ENCODE peak calls at places on chromosome 22, in seven cellular contexts. Y is activated CD4-positive, alpha-beta T cell treated with anti-CD3 and anti-CD28 coated beads for 24 hours; I is germinal center; D is activated naive CD8-positive, alpha-beta T cell treated with anti-CD3 and anti-CD28 coated beads, Interleukin-2, amount 50 U/mL, for 24 hours; Z is NCI-H2107; T is HS-5; A is endodermal cell. X is an unnamed sample.

GRCh38 chr22:49365910-49366309 is 461.8 kb downstream of the BRD1 start:
- DNase-seq in A (no peak), D (no peak), I (no peak), T (no peak), Z (no peak), Y (no peak), X (no peak)

GRCh38 chr22:19732403-19733113 is 9.2 kb downstream of the GP1BB start:
- DNase-seq in Z (no peak), T (no peak), I (no peak), A (no peak), Y (no peak), D (no peak), X (no peak)

GRCh38 chr22:32127904-32128303 is 31.2 kb downstream of the C22orf42 start:
- DNase-seq in A (peak), T (no peak), Z (no peak), I (no peak), D (no peak), Y (no peak), X (no peak)

GRCh38 chr22:29266564-29267461 is 968 bp downstream of the RHBDD3 start:
- DNase-seq in D (peak), A (peak), Z (no peak), T (no peak), Y (no peak), I (no peak), X (no peak)

GRCh38 chr22:48795664-48796063 is 1032.0 kb downstream of the BRD1 start:
- DNase-seq in Y (no peak), A (peak), T (no peak), Z (no peak), I (no peak), D (no peak), X (no peak)

GRCh38 chr22:24437820-24438328 is 10.5 kb downstream of the ADORA2A start:
- DNase-seq in T (no peak), I (peak), D (no peak), A (peak), Y (no peak), Z (no peak), X (no peak)

GRCh38 chr22:26286091-26286780 is 117.0 kb downstream of the SEZ6L start:
- DNase-seq in Z (no peak), A (no peak), I (no peak), Y (no peak), T (no peak), D (no peak), X (no peak)

GRCh38 chr22:27194096-27194748 is 536.8 kb downstream of the MIAT start:
- DNase-seq in I (no peak), A (no peak), T (no peak), Z (no peak), D (no peak), Y (no peak), X (no peak)

GRCh38 chr22:50250555-50251471 is at the start of gene HDAC10:
- DNase-seq in D (peak), T (no peak), I (peak), Z (peak), Y (peak), A (peak), X (peak)

GRCh38 chr22:49827307-49827852 is 293 bp downstream of the BRD1 start:
- DNase-seq in I (no peak), D (no peak), T (no peak), A (no peak), Z (peak), Y (no peak), X (no peak)

GRCh38 chr22:39746600-39747262 is 146.8 kb downstream of the ENTHD1 start:
- DNase-seq in Y (no peak), I (no peak), D (peak), Z (no peak), T (no peak), A (no peak), X (no peak)

GRCh38 chr22:28560005-28560742 is 119.5 kb downstream of the TTC28 start:
- DNase-seq in T (peak), A (no peak), Z (no peak), Y (no peak), I (no peak), D (no peak), X (no peak)

GRCh38 chr22:19057999-19058491 is 64.2 kb downstream of the DGCR2 start:
- DNase-seq in I (no peak), T (no peak), D (no peak), Y (no peak), Z (no peak), A (no peak), X (no peak)

GRCh38 chr22:19471572-19471971 is 7.4 kb downstream of the UFD1 start:
- DNase-seq in A (no peak), D (no peak), Y (no peak), I (no peak), T (no peak), Z (no peak), X (no peak)

GRCh38 chr22:40407831-40408717 is 37.7 kb downstream of the SGSM3 start:
- DNase-seq in Y (no peak), I (no peak), D (no peak), Z (no peak), A (no peak), T (no peak), X (no peak)

GRCh38 chr22:31998784-31999435 is 44.2 kb upstream of the SLC5A1 start:
- DNase-seq in Y (no peak), Z (no peak), A (no peak), I (no peak), D (no peak), T (no peak), X (no peak)